ENCODE peak calls at places on chromosome 5, in six cellular contexts. K is GM23248, R is endodermal cell, C is right atrium auricular region, I is IMR-90, T is hepatocyte. W is an unnamed sample.

GRCh38 chr5:74772359-74772758 is 5.3 kb downstream of the NSA2 start:
- DNase-seq in R (no peak), I (peak; percentile 26), K (peak; percentile 5), T (no peak), C (no peak), W (no peak)

GRCh38 chr5:73266925-73267775 is 94.2 kb downstream of the TMEM174 start:
- DNase-seq in K (peak; percentile 71), I (peak; percentile 31), R (no peak), T (no peak), C (no peak), W (no peak)

GRCh38 chr5:142612388-142612787 is 73.5 kb downstream of the FGF1 start:
- DNase-seq in I (no peak), T (no peak), R (no peak), C (no peak), K (no peak), W (no peak)

GRCh38 chr5:173643964-173644363 is 27.5 kb upstream of the BOD1 start:
- DNase-seq in T (no peak), C (no peak), I (peak; percentile 10), R (peak; percentile 77), K (no peak), W (peak; percentile 77)

GRCh38 chr5:72531496-72532190 is 24.4 kb upstream of the ZNF366 start:
- DNase-seq in C (no peak), R (no peak), I (no peak), T (no peak), K (peak; percentile 54), W (no peak)

GRCh38 chr5:107696511-107696910 is 25.8 kb upstream of the EFNA5 start:
- DNase-seq in C (no peak), I (no peak), T (no peak), R (no peak), K (no peak), W (no peak)

GRCh38 chr5:175059687-175060194 is 335.4 kb downstream of the MSX2 start:
- DNase-seq in C (no peak), I (peak; percentile 62), R (peak; percentile 92), K (peak; percentile 6), T (peak; percentile 62), W (peak; percentile 92)

GRCh38 chr5:149341846-149342245 is 3.5 kb upstream of the GRPEL2 start:
- DNase-seq in K (no peak), I (no peak), T (peak; percentile 29), C (no peak), R (no peak), W (no peak)

GRCh38 chr5:10573487-10574145 is 9.7 kb downstream of the ANKRD33B start:
- DNase-seq in K (no peak), C (no peak), R (no peak), T (no peak), I (no peak), W (no peak)

GRCh38 chr5:61000887-61001286 is 55.9 kb downstream of the NDUFAF2 start:
- DNase-seq in R (no peak), C (no peak), K (peak; percentile 29), T (no peak), I (peak; percentile 15), W (no peak)

GRCh38 chr5:137594717-137595116 is 95.6 kb upstream of the SPOCK1 start:
- DNase-seq in T (no peak), K (peak; percentile 41), C (no peak), R (peak; percentile 47), I (peak; percentile 6), W (no peak)

GRCh38 chr5:135491552-135492318 is 39.6 kb upstream of the TIFAB start:
- DNase-seq in C (no peak), K (no peak), R (peak; percentile 85), T (peak; percentile 63), I (no peak), W (peak; percentile 58)

GRCh38 chr5:156929366-156929948 is 33.6 kb downstream of the TIMD4 start:
- DNase-seq in I (no peak), R (no peak), C (no peak), T (no peak), K (no peak), W (no peak)

GRCh38 chr5:56649569-56649968 is 165.8 kb upstream of the MAP3K1 start:
- DNase-seq in I (peak; percentile 33), R (no peak), K (peak; percentile 57), C (no peak), T (no peak), W (no peak)

GRCh38 chr5:31492824-31493223 is 39.1 kb downstream of the DROSHA start:
- DNase-seq in C (no peak), T (no peak), K (peak; percentile 14), R (peak; percentile 54), I (peak; percentile 53), W (peak; percentile 69)

GRCh38 chr5:149857499-149857898 is 87.1 kb downstream of the PDE6A start:
- DNase-seq in R (no peak), C (peak; percentile 84), T (peak; percentile 49), K (no peak), I (no peak), W (no peak)

GRCh38 chr5:35230043-35230611 is at the start of gene PRLR:
- DNase-seq in I (peak; percentile 8), R (peak; percentile 73), K (peak; percentile 71), T (peak; percentile 77), C (peak; percentile 66), W (peak; percentile 70)

GRCh38 chr5:128854931-128855330 is 110.4 kb upstream of the SLC27A6 start:
- DNase-seq in I (no peak), K (no peak), T (no peak), C (no peak), R (peak; percentile 51), W (peak; percentile 70)

GRCh38 chr5:20113031-20113685 is 125.2 kb upstream of the CDH18 start:
- DNase-seq in R (no peak), T (no peak), C (no peak), I (no peak), K (no peak), W (no peak)

GRCh38 chr5:13234-13633 is 78.7 kb upstream of the PLEKHG4B start:
- DNase-seq in C (no peak), I (no peak), K (no peak), T (no peak), R (no peak), W (no peak)

GRCh38 chr5:42927730-42928129 is 112.4 kb downstream of the ANXA2R start:
- DNase-seq in C (no peak), I (no peak), K (no peak), T (no peak), R (no peak), W (no peak)

GRCh38 chr5:172413601-172414000 is 40.7 kb downstream of the SH3PXD2B start:
- DNase-seq in C (no peak), I (no peak), T (no peak), R (no peak), K (peak; percentile 48), W (no peak)

GRCh38 chr5:172417983-172418630 is 36.2 kb downstream of the SH3PXD2B start:
- DNase-seq in C (peak; percentile 97), K (peak; percentile 99), T (peak; percentile 90), I (peak; percentile 95), R (no peak), W (no peak)

GRCh38 chr5:172414618-172415599 is 39.4 kb downstream of the SH3PXD2B start:
- DNase-seq in R (no peak), C (no peak), K (peak; percentile 83), T (peak; percentile 41), I (no peak), W (no peak)

GRCh38 chr5:172417130-172417802 is 37.1 kb downstream of the SH3PXD2B start:
- DNase-seq in T (no peak), K (peak; percentile 13), R (no peak), I (no peak), C (no peak), W (no peak)

GRCh38 chr5:172415615-172416275 is 38.6 kb downstream of the SH3PXD2B start:
- DNase-seq in K (no peak), T (no peak), I (no peak), C (no peak), R (no peak), W (no peak)
- H3K27ac ChIP-seq in K (no peak overlapping the region), T (peak overlapping the region; percentile 6), I (no peak overlapping the region), C (peak overlapping the region; percentile 82), R (no peak overlapping the region), W (no peak overlapping the region)

GRCh38 chr5:14440223-14440597 is 141.4 kb upstream of the OTULINL start:
- DNase-seq in T (no peak), I (no peak), K (no peak), R (peak; percentile 22), C (no peak), W (no peak)
- H3K27ac ChIP-seq in T (peak overlapping the region; percentile 81), I (peak overlapping the region; percentile 98), K (peak overlapping the region; percentile 99), R (peak overlapping the region; percentile 87), C (peak overlapping the region; percentile 69), W (no peak overlapping the region)

DNA sequence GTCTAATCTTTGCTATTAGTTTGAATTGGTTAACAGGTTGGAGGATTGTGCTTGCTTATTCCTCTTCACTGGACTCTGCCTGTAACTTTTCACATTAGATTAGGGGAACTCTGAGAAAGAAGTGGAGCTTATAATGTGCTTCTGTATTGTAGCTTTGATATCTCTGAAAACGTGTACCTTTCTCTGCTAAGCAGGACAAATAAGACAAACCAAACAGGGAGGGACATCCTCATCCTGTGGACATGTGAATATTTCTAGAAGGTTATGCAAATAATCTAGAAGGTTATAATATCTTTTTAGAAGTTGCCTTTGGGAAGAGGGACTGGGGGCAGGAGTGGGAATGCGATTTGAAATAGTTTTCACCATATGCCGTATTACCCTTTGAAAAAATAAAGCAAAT is 11.7 kb downstream of the IQGAP2 start:
- DNase-seq in R (no peak), I (no peak), T (no peak), K (no peak), C (no peak), W (no peak)
- H3K27ac ChIP-seq in R (no peak overlapping the region), I (no peak overlapping the region), T (no peak overlapping the region), K (no peak overlapping the region), C (no peak overlapping the region), W (no peak overlapping the region)

GRCh38 chr5:132371603-132371994 is 2.1 kb downstream of the SLC22A5 start:
- DNase-seq in T (no peak), I (no peak), C (peak; percentile 44), K (no peak), R (no peak), W (no peak)

GRCh38 chr5:132370241-132370820 is 821 bp downstream of the SLC22A5 start:
- DNase-seq in R (no peak), I (no peak), K (no peak), C (peak; percentile 56), T (no peak), W (no peak)

GRCh38 chr5:132372122-132372521 is 2.6 kb downstream of the SLC22A5 start:
- DNase-seq in C (peak; percentile 57), K (no peak), I (no peak), R (no peak), T (no peak), W (no peak)

GRCh38 chr5:132369012-132369470 is 469 bp upstream of the SLC22A5 start:
- DNase-seq in R (no peak), C (no peak), T (peak; percentile 23), K (no peak), I (no peak), W (no peak)

DNA sequence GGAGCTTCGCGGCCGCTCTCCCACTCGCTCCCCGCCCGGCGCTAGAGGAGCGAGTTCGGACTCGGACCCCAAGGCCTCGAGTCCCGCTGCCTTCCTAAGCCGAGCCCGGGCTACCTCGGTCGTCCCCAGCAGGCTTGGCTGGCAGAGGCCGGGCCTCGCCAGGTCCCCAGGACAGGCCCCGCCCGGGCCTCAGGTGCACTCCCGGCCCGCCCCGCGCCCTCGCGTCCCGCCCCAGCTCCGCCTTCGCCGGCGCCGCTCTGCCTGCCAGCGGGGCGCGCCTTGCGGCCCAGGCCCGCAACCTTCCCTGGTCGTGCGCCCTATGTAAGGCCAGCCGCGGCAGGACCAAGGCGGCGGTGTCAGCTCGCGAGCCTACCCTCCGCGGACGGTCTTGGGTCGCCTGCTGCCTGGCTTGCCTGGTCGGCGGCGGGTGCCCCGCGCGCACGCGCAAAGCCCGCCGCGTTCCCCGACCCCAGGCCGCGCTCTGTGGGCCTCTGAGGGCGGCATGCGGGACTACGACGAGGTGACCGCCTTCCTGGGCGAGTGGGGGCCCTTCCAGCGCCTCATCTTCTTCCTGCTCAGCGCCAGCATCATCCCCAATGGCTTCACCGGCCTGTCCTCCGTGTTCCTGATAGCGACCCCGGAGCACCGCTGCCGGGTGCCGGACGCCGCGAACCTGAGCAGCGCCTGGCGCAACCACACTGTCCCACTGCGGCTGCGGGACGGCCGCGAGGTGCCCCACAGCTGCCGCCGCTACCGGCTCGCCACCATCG is at the start of gene SLC22A5:
- DNase-seq in K (peak; percentile 76), R (peak; percentile 94), T (peak; percentile 93), C (peak; percentile 60), I (peak; percentile 33), W (peak; percentile 87)
- H3K27ac ChIP-seq in K (no peak within 1 kb of the TSS), R (no peak within 1 kb of the TSS), T (peak within 1 kb of the TSS; percentile 99), C (peak within 1 kb of the TSS; percentile 94), I (peak within 1 kb of the TSS; percentile 54), W (peak within 1 kb of the TSS; percentile 12)